ENCODE peak calls at places on chromosomes 11 and 22, in five cellular contexts. W, E, H, Q and R are unnamed samples.

GRCh38 chr11:20397281-20397680 is 9.8 kb downstream of the PRMT3 start:
- DNase-seq in W (no peak), E (peak; percentile 48), H (no peak), Q (no peak), R (peak; percentile 26)

GRCh38 chr11:125091247-125091876 is 20.1 kb downstream of the TMEM218 start:
- DNase-seq in W (no peak), E (peak; percentile 71), H (no peak), Q (peak; percentile 46), R (peak; percentile 51)

GRCh38 chr11:78763664-78764063 is 189.0 kb upstream of the NARS2 start:
- DNase-seq in W (no peak), E (no peak), H (no peak), Q (no peak), R (no peak)

GRCh38 chr11:32312865-32313403 is 122.4 kb downstream of the WT1 start:
- DNase-seq in W (no peak), E (peak; percentile 50), H (no peak), Q (no peak), R (peak; percentile 51)

GRCh38 chr11:68282141-68282860 is 10.5 kb upstream of the C11orf24 start:
- DNase-seq in W (peak; percentile 54), E (no peak), H (no peak), Q (no peak), R (peak; percentile 22)

GRCh38 chr11:2677127-2677526 is 22.7 kb downstream of the KCNQ1OT1 start:
- DNase-seq in W (no peak), E (no peak), H (no peak), Q (no peak), R (no peak)

GRCh38 chr22:45329536-45329936 is 19.8 kb downstream of the FAM118A start:
- DNase-seq in W (no peak), E (no peak), H (no peak), Q (peak; percentile 82), R (no peak)

GRCh38 chr11:61829806-61830205 is 1.7 kb downstream of the FADS2 start:
- DNase-seq in W (no peak), E (no peak), H (no peak), Q (no peak), R (no peak)

GRCh38 chr11:111528557-111528956 is 12.0 kb upstream of the LAYN start:
- DNase-seq in W (no peak), E (peak; percentile 23), H (no peak), Q (no peak), R (no peak)

DNA sequence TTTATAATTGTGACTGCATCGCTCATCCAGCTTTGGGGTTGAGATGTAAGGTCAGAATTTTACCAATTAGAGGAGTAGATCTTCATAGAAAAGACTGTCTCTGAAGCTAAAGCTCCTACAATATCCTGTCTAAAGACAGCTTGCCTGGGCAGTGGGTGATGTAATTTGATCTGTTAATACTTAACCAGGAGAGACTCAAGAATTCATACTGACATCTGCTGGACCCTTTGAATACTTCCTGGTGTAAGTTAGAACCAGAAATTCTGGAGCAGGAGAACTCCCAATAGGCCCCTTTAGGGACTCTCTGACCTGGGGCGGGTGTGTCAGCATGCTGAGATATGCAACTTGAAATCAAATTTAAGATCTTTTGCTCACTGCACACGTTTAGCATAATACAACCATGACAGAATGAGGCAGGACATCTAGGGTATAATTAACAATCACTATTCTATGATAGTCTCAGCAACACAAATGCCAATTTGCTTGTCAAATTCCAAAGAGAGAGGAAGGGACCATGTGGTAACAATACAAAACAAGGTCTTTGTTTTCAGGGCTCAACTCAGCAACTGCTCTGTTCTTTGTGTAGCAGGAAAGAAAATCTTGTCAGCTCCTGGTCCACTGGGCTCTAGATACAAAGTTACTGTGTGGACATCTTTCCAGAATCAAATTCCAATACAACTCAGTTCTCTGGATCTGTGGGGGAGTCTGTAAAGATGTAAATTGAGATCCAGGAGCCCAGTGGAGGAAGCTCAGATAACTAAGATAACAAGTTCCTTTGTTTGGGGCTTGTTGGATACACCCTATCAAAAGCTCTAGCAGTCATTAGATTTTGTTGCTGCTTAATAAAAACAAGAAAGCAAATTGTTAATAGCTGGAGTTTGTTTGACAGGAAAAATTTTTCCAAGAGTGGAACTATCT is 144.0 kb downstream of the INSC start:
- DNase-seq in W (no peak), E (peak; percentile 42), H (no peak), Q (no peak), R (peak; percentile 18)
- TF ChIP-seq CTCF in W (peak; percentile 47), E (no peak), H (no peak), Q (no peak), R (no peak)

GRCh38 chr11:8672346-8672745 is 10.1 kb downstream of the TRIM66 start:
- DNase-seq in W (no peak), E (no peak), H (no peak), Q (no peak), R (no peak)

GRCh38 chr11:8676458-8676857 is 6.0 kb downstream of the TRIM66 start:
- DNase-seq in W (no peak), E (no peak), H (no peak), Q (no peak), R (no peak)

GRCh38 chr11:8671242-8671641 is 11.2 kb downstream of the TRIM66 start:
- DNase-seq in W (no peak), E (peak; percentile 96), H (no peak), Q (peak; percentile 78), R (peak; percentile 73)

GRCh38 chr11:8674859-8675258 is 7.6 kb downstream of the TRIM66 start:
- DNase-seq in W (no peak), E (no peak), H (no peak), Q (no peak), R (no peak)

DNA sequence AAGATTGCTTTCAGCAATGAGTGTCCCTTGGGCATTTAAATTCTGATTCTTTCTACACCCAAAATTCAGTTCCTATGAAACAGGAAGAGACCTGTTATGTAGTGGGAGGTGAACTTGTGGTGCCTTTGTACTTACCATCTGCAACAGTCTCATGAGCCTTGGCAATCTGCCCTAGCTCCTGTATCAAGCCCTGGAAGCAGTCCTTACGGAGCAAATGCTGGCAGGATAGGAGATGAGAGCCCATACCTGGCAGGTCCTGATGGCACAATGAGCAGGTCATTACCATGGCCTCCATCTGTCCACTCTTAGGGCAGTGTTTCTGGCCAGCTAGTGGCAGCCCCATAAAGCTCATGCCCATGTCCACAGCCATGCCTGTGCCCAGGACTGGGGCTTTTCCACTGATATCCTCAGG is 10.8 kb downstream of the TRIM66 start:
- DNase-seq in W (no peak), E (peak; percentile 89), H (no peak), Q (peak; percentile 47), R (peak; percentile 27)
- H3K27ac ChIP-seq in W (peak overlapping the region; percentile 66), E (peak overlapping the region; percentile 74), H (peak overlapping the region; percentile 87), Q (peak overlapping the region; percentile 79), R (peak overlapping the region; percentile 98)

GRCh38 chr11:26134053-26134452 is 197.9 kb upstream of the ANO3 start:
- DNase-seq in W (no peak), E (no peak), H (no peak), Q (no peak), R (no peak)
- TF ChIP-seq CTCF in W (no peak), E (no peak), H (no peak), Q (no peak), R (no peak)

DNA sequence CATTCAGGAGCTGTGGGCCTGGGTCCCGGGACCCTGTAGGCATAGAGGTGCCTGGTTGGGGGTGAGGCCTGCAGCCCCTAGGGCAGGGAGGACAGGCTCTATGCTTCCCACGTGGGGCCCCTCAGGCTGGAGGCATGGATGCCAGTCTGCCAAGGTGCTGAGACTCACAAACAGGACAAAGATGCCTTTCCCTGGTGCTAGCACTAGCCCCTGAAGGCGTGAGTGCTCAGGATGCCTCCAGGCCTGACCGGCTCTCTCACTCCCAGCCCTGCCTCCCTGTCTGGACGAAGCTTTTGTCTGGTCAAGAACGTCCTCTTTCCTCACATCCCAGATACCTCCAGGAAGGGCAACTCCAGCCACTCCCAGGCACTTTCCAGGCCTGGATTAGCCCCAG is 2.1 kb downstream of the CDC42BPG start:
- DNase-seq in W (no peak), E (no peak), H (no peak), Q (no peak), R (peak; percentile 44)
- H3K27ac ChIP-seq in W (peak overlapping the region; percentile 96), E (no peak overlapping the region), H (peak overlapping the region; percentile 96), Q (no peak overlapping the region), R (peak overlapping the region; percentile 99)

GRCh38 chr22:48753381-48753730 is 1074.3 kb downstream of the BRD1 start:
- DNase-seq in W (peak; percentile 3), E (no peak), H (no peak), Q (peak; percentile 2), R (no peak)
- TF ChIP-seq CTCF in W (no peak), E (no peak), H (no peak), Q (no peak), R (no peak)

GRCh38 chr11:9733212-9733611 is 69.3 kb downstream of the SWAP70 start:
- DNase-seq in W (no peak), E (no peak), H (no peak), Q (no peak), R (no peak)
- H3K27ac ChIP-seq in W (no peak overlapping the region), E (no peak overlapping the region), H (no peak overlapping the region), Q (no peak overlapping the region), R (no peak overlapping the region)

DNA sequence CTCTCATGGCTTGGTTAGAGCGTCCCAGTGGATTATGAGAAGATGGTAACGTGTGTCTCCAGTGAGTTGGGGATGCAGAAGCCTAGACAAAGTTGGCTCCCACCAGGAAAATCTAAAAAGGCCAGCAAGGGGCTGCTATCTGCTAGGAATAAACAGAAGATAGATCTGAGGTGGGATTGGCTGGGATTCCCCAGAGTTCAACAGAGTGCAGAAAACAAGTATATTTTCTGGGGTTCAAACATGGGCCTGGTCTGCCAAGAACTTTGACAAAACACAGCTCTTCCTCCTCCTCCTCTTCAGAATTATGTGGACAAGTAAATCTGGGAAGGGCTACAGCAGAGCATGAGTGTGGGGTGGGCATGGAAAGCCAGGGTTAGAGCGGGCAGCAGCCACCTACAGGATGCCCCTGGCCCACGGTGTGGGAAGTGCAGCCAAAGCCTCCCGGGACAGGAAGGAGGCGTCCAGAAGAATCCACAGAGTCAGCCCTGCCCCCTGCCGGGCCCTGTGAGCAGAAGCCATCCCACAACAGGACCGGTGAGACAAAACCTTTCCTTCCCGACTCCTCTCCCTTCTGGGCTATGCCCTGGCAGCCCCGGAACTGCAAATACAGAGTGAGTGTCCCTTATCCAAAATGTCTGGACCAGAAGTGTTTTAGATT is 67.1 kb downstream of the CD82 start:
- DNase-seq in W (no peak), E (peak; percentile 41), H (no peak), Q (peak; percentile 59), R (no peak)
- TF ChIP-seq CTCF in W (peak; percentile 27), E (peak; percentile 18), H (peak; percentile 12), Q (peak; percentile 39), R (no peak)